ENCODE peak calls at places on chromosomes 5 and 9, in eight cellular contexts. One of them, this sample, is unnamed.

GRCh38 chr5:38994329-38994927 is 79.8 kb downstream of the RICTOR start:
- DNase-seq in RPMI7951: peak; percentile 72
- DNase-seq in GM13976: peak; percentile 32
- DNase-seq in stimulated activated CD4-positive, alpha-beta T cell treated with anti-CD3 and anti-CD28 coated beads, Interleukin-15, amount 100 ng/mL, for 24 hours: peak; percentile 26
- DNase-seq in activated T-helper 2 cell treated with anti-CD3 and anti-CD28 coated beads, Interferon-gamma antibody, Interleukin-2, Interleukin-4, amounts not matched to agents 10 μg/mL and 5 μg/mL and 100 μg/mL, durations not matched to agents 14 hours and 24 hours and 36 hours: no peak
- DNase-seq in fibroblast of the aortic adventitia: peak; percentile 84
- DNase-seq in stimulated activated naive CD8-positive, alpha-beta T cell treated with anti-CD3 and anti-CD28 coated beads, Interleukin-15, amount 100 ng/mL, for 72 hours: no peak
- DNase-seq in amniotic stem cell: peak; percentile 33
- DNase-seq in this sample: peak; percentile 49

GRCh38 chr5:168592014-168592368 is 12.8 kb upstream of the PANK3 start:
- DNase-seq in stimulated activated CD4-positive, alpha-beta T cell treated with anti-CD3 and anti-CD28 coated beads, Interleukin-15, amount 100 ng/mL, for 24 hours: no peak
- DNase-seq in activated T-helper 2 cell treated with anti-CD3 and anti-CD28 coated beads, Interferon-gamma antibody, Interleukin-2, Interleukin-4, amounts not matched to agents 10 μg/mL and 5 μg/mL and 100 μg/mL, durations not matched to agents 14 hours and 24 hours and 36 hours: no peak
- DNase-seq in GM13976: no peak
- DNase-seq in stimulated activated naive CD8-positive, alpha-beta T cell treated with anti-CD3 and anti-CD28 coated beads, Interleukin-15, amount 100 ng/mL, for 72 hours: no peak
- DNase-seq in RPMI7951: no peak
- DNase-seq in amniotic stem cell: no peak
- DNase-seq in fibroblast of the aortic adventitia: peak; percentile 75
- DNase-seq in this sample: no peak

GRCh38 chr9:109094268-109094667 is 25.5 kb downstream of the TMEM245 start:
- DNase-seq in stimulated activated CD4-positive, alpha-beta T cell treated with anti-CD3 and anti-CD28 coated beads, Interleukin-15, amount 100 ng/mL, for 24 hours: no peak
- DNase-seq in fibroblast of the aortic adventitia: no peak
- DNase-seq in activated T-helper 2 cell treated with anti-CD3 and anti-CD28 coated beads, Interferon-gamma antibody, Interleukin-2, Interleukin-4, amounts not matched to agents 10 μg/mL and 5 μg/mL and 100 μg/mL, durations not matched to agents 14 hours and 24 hours and 36 hours: no peak
- DNase-seq in RPMI7951: no peak
- DNase-seq in stimulated activated naive CD8-positive, alpha-beta T cell treated with anti-CD3 and anti-CD28 coated beads, Interleukin-15, amount 100 ng/mL, for 72 hours: no peak
- DNase-seq in amniotic stem cell: no peak
- DNase-seq in GM13976: no peak
- DNase-seq in this sample: no peak

GRCh38 chr9:117548556-117548955 is 133.7 kb upstream of the ASTN2 start:
- DNase-seq in RPMI7951: no peak
- DNase-seq in stimulated activated CD4-positive, alpha-beta T cell treated with anti-CD3 and anti-CD28 coated beads, Interleukin-15, amount 100 ng/mL, for 24 hours: no peak
- DNase-seq in stimulated activated naive CD8-positive, alpha-beta T cell treated with anti-CD3 and anti-CD28 coated beads, Interleukin-15, amount 100 ng/mL, for 72 hours: no peak
- DNase-seq in activated T-helper 2 cell treated with anti-CD3 and anti-CD28 coated beads, Interferon-gamma antibody, Interleukin-2, Interleukin-4, amounts not matched to agents 10 μg/mL and 5 μg/mL and 100 μg/mL, durations not matched to agents 14 hours and 24 hours and 36 hours: no peak
- DNase-seq in amniotic stem cell: no peak
- DNase-seq in fibroblast of the aortic adventitia: no peak
- DNase-seq in GM13976: no peak
- DNase-seq in this sample: no peak

GRCh38 chr5:53008751-53009150 is 19.6 kb downstream of the ITGA2 start:
- DNase-seq in stimulated activated CD4-positive, alpha-beta T cell treated with anti-CD3 and anti-CD28 coated beads, Interleukin-15, amount 100 ng/mL, for 24 hours: peak; percentile 55
- DNase-seq in RPMI7951: peak; percentile 73
- DNase-seq in activated T-helper 2 cell treated with anti-CD3 and anti-CD28 coated beads, Interferon-gamma antibody, Interleukin-2, Interleukin-4, amounts not matched to agents 10 μg/mL and 5 μg/mL and 100 μg/mL, durations not matched to agents 14 hours and 24 hours and 36 hours: no peak
- DNase-seq in amniotic stem cell: no peak
- DNase-seq in stimulated activated naive CD8-positive, alpha-beta T cell treated with anti-CD3 and anti-CD28 coated beads, Interleukin-15, amount 100 ng/mL, for 72 hours: peak; percentile 63
- DNase-seq in GM13976: peak; percentile 20
- DNase-seq in fibroblast of the aortic adventitia: no peak
- DNase-seq in this sample: no peak

GRCh38 chr9:127991017-127991756 is 10.4 kb upstream of the EEIG1 start:
- DNase-seq in fibroblast of the aortic adventitia: no peak
- DNase-seq in RPMI7951: no peak
- DNase-seq in activated T-helper 2 cell treated with anti-CD3 and anti-CD28 coated beads, Interferon-gamma antibody, Interleukin-2, Interleukin-4, amounts not matched to agents 10 μg/mL and 5 μg/mL and 100 μg/mL, durations not matched to agents 14 hours and 24 hours and 36 hours: no peak
- DNase-seq in amniotic stem cell: no peak
- DNase-seq in stimulated activated naive CD8-positive, alpha-beta T cell treated with anti-CD3 and anti-CD28 coated beads, Interleukin-15, amount 100 ng/mL, for 72 hours: no peak
- DNase-seq in GM13976: no peak
- DNase-seq in stimulated activated CD4-positive, alpha-beta T cell treated with anti-CD3 and anti-CD28 coated beads, Interleukin-15, amount 100 ng/mL, for 24 hours: no peak
- DNase-seq in this sample: no peak

GRCh38 chr9:20980713-20981481 is 50.5 kb downstream of the HACD4 start:
- DNase-seq in RPMI7951: peak; percentile 62
- DNase-seq in stimulated activated CD4-positive, alpha-beta T cell treated with anti-CD3 and anti-CD28 coated beads, Interleukin-15, amount 100 ng/mL, for 24 hours: no peak
- DNase-seq in activated T-helper 2 cell treated with anti-CD3 and anti-CD28 coated beads, Interferon-gamma antibody, Interleukin-2, Interleukin-4, amounts not matched to agents 10 μg/mL and 5 μg/mL and 100 μg/mL, durations not matched to agents 14 hours and 24 hours and 36 hours: no peak
- DNase-seq in GM13976: peak; percentile 18
- DNase-seq in amniotic stem cell: peak; percentile 41
- DNase-seq in stimulated activated naive CD8-positive, alpha-beta T cell treated with anti-CD3 and anti-CD28 coated beads, Interleukin-15, amount 100 ng/mL, for 72 hours: no peak
- DNase-seq in fibroblast of the aortic adventitia: peak; percentile 84
- DNase-seq in this sample: no peak

GRCh38 chr5:4555739-4556285 is 584.3 kb upstream of the ADAMTS16 start:
- DNase-seq in stimulated activated CD4-positive, alpha-beta T cell treated with anti-CD3 and anti-CD28 coated beads, Interleukin-15, amount 100 ng/mL, for 24 hours: no peak
- DNase-seq in GM13976: no peak
- DNase-seq in stimulated activated naive CD8-positive, alpha-beta T cell treated with anti-CD3 and anti-CD28 coated beads, Interleukin-15, amount 100 ng/mL, for 72 hours: no peak
- DNase-seq in amniotic stem cell: no peak
- DNase-seq in activated T-helper 2 cell treated with anti-CD3 and anti-CD28 coated beads, Interferon-gamma antibody, Interleukin-2, Interleukin-4, amounts not matched to agents 10 μg/mL and 5 μg/mL and 100 μg/mL, durations not matched to agents 14 hours and 24 hours and 36 hours: no peak
- DNase-seq in fibroblast of the aortic adventitia: no peak
- DNase-seq in RPMI7951: no peak
- DNase-seq in this sample: no peak

GRCh38 chr5:176573564-176574296 is 24.6 kb downstream of the CDHR2 start:
- DNase-seq in RPMI7951: peak; percentile 43
- DNase-seq in stimulated activated CD4-positive, alpha-beta T cell treated with anti-CD3 and anti-CD28 coated beads, Interleukin-15, amount 100 ng/mL, for 24 hours: peak; percentile 87
- DNase-seq in activated T-helper 2 cell treated with anti-CD3 and anti-CD28 coated beads, Interferon-gamma antibody, Interleukin-2, Interleukin-4, amounts not matched to agents 10 μg/mL and 5 μg/mL and 100 μg/mL, durations not matched to agents 14 hours and 24 hours and 36 hours: peak; percentile 57
- DNase-seq in GM13976: peak; percentile 92
- DNase-seq in amniotic stem cell: no peak
- DNase-seq in stimulated activated naive CD8-positive, alpha-beta T cell treated with anti-CD3 and anti-CD28 coated beads, Interleukin-15, amount 100 ng/mL, for 72 hours: peak; percentile 73
- DNase-seq in fibroblast of the aortic adventitia: peak; percentile 47
- DNase-seq in this sample: peak; percentile 30

GRCh38 chr9:126497673-126498255 is 116.0 kb upstream of the LMX1B start:
- DNase-seq in stimulated activated naive CD8-positive, alpha-beta T cell treated with anti-CD3 and anti-CD28 coated beads, Interleukin-15, amount 100 ng/mL, for 72 hours: no peak
- DNase-seq in RPMI7951: no peak
- DNase-seq in stimulated activated CD4-positive, alpha-beta T cell treated with anti-CD3 and anti-CD28 coated beads, Interleukin-15, amount 100 ng/mL, for 24 hours: no peak
- DNase-seq in activated T-helper 2 cell treated with anti-CD3 and anti-CD28 coated beads, Interferon-gamma antibody, Interleukin-2, Interleukin-4, amounts not matched to agents 10 μg/mL and 5 μg/mL and 100 μg/mL, durations not matched to agents 14 hours and 24 hours and 36 hours: no peak
- DNase-seq in GM13976: no peak
- DNase-seq in amniotic stem cell: no peak
- DNase-seq in fibroblast of the aortic adventitia: no peak
- DNase-seq in this sample: no peak

GRCh38 chr9:98860871-98861293 is 53.4 kb downstream of the GALNT12 start:
- DNase-seq in fibroblast of the aortic adventitia: peak; percentile 98
- DNase-seq in activated T-helper 2 cell treated with anti-CD3 and anti-CD28 coated beads, Interferon-gamma antibody, Interleukin-2, Interleukin-4, amounts not matched to agents 10 μg/mL and 5 μg/mL and 100 μg/mL, durations not matched to agents 14 hours and 24 hours and 36 hours: no peak
- DNase-seq in amniotic stem cell: peak; percentile 80
- DNase-seq in stimulated activated CD4-positive, alpha-beta T cell treated with anti-CD3 and anti-CD28 coated beads, Interleukin-15, amount 100 ng/mL, for 24 hours: no peak
- DNase-seq in GM13976: no peak
- DNase-seq in RPMI7951: peak; percentile 100
- DNase-seq in stimulated activated naive CD8-positive, alpha-beta T cell treated with anti-CD3 and anti-CD28 coated beads, Interleukin-15, amount 100 ng/mL, for 72 hours: no peak
- DNase-seq in this sample: peak; percentile 77

GRCh38 chr9:133591116-133591910 is 17.9 kb downstream of the FAM163B start:
- DNase-seq in stimulated activated CD4-positive, alpha-beta T cell treated with anti-CD3 and anti-CD28 coated beads, Interleukin-15, amount 100 ng/mL, for 24 hours: no peak
- DNase-seq in RPMI7951: no peak
- DNase-seq in amniotic stem cell: no peak
- DNase-seq in GM13976: no peak
- DNase-seq in activated T-helper 2 cell treated with anti-CD3 and anti-CD28 coated beads, Interferon-gamma antibody, Interleukin-2, Interleukin-4, amounts not matched to agents 10 μg/mL and 5 μg/mL and 100 μg/mL, durations not matched to agents 14 hours and 24 hours and 36 hours: no peak
- DNase-seq in fibroblast of the aortic adventitia: no peak
- DNase-seq in stimulated activated naive CD8-positive, alpha-beta T cell treated with anti-CD3 and anti-CD28 coated beads, Interleukin-15, amount 100 ng/mL, for 72 hours: no peak
- DNase-seq in this sample: no peak

This sample was measured in foreskin melanocyte.